ENCODE peak calls at places on chromosomes 5 and 9, in seven cellular contexts. One of them, this sample, is unnamed. For H3K4me1, the result is how much of the 10 kb centered on the place peaks cover.

GRCh38 chr5:172899436-172899835 is 59.8 kb upstream of the RPL26L1 start:
- DNase-seq in IMR-90: no peak
- DNase-seq in tibial nerve: no peak
- DNase-seq in mucosa of descending colon: no peak
- DNase-seq in mammary epithelial cell: no peak
- DNase-seq in colonic mucosa: no peak
- DNase-seq in hepatocyte: no peak
- DNase-seq in this sample: no peak

GRCh38 chr5:73857446-73857845 is 231.4 kb downstream of the ARHGEF28 start:
- DNase-seq in IMR-90: no peak
- DNase-seq in tibial nerve: no peak
- DNase-seq in mucosa of descending colon: no peak
- DNase-seq in mammary epithelial cell: no peak
- DNase-seq in colonic mucosa: no peak
- DNase-seq in hepatocyte: no peak
- DNase-seq in this sample: no peak

GRCh38 chr5:180128671-180129261 is 57.2 kb upstream of the RNF130 start:
- DNase-seq in IMR-90: no peak
- DNase-seq in tibial nerve: no peak
- DNase-seq in mucosa of descending colon: no peak
- DNase-seq in mammary epithelial cell: no peak
- DNase-seq in colonic mucosa: no peak
- DNase-seq in hepatocyte: peak
- DNase-seq in this sample: no peak

GRCh38 chr5:78716221-78716620 is 67.6 kb upstream of the LHFPL2 start:
- DNase-seq in IMR-90: peak
- DNase-seq in tibial nerve: no peak
- DNase-seq in mucosa of descending colon: no peak
- DNase-seq in mammary epithelial cell: no peak
- DNase-seq in colonic mucosa: no peak
- DNase-seq in hepatocyte: peak
- DNase-seq in this sample: no peak

GRCh38 chr5:50814541-50814940 is 148.1 kb downstream of the PARP8 start:
- DNase-seq in IMR-90: no peak
- DNase-seq in tibial nerve: no peak
- DNase-seq in mucosa of descending colon: no peak
- DNase-seq in mammary epithelial cell: no peak
- DNase-seq in colonic mucosa: no peak
- DNase-seq in hepatocyte: no peak
- DNase-seq in this sample: peak

GRCh38 chr5:178430187-178431062 is 159.8 kb downstream of the COL23A1 start:
- DNase-seq in IMR-90: no peak
- DNase-seq in tibial nerve: no peak
- DNase-seq in mucosa of descending colon: no peak
- DNase-seq in mammary epithelial cell: no peak
- DNase-seq in colonic mucosa: no peak
- DNase-seq in hepatocyte: no peak
- DNase-seq in this sample: no peak

GRCh38 chr9:96450613-96451544 is 910 bp downstream of the HABP4 start:
- DNase-seq in IMR-90: peak
- DNase-seq in tibial nerve: no peak
- DNase-seq in mucosa of descending colon: peak
- DNase-seq in mammary epithelial cell: peak
- DNase-seq in colonic mucosa: peak
- DNase-seq in hepatocyte: peak
- DNase-seq in this sample: peak

GRCh38 chr5:61274561-61274960 is 57.5 kb upstream of the ZSWIM6 start:
- DNase-seq in IMR-90: peak
- DNase-seq in tibial nerve: no peak
- DNase-seq in mucosa of descending colon: no peak
- DNase-seq in mammary epithelial cell: no peak
- DNase-seq in colonic mucosa: no peak
- DNase-seq in hepatocyte: no peak
- DNase-seq in this sample: no peak

GRCh38 chr5:14036514-14036913 is 92.0 kb upstream of the DNAH5 start:
- DNase-seq in IMR-90: peak
- DNase-seq in tibial nerve: no peak
- DNase-seq in mucosa of descending colon: no peak
- DNase-seq in mammary epithelial cell: peak
- DNase-seq in colonic mucosa: no peak
- DNase-seq in hepatocyte: peak
- DNase-seq in this sample: peak

GRCh38 chr9:133890583-133890982 is 101.5 kb downstream of the VAV2 start:
- DNase-seq in IMR-90: no peak
- DNase-seq in tibial nerve: no peak
- DNase-seq in mucosa of descending colon: no peak
- DNase-seq in mammary epithelial cell: no peak
- DNase-seq in colonic mucosa: no peak
- DNase-seq in hepatocyte: no peak
- DNase-seq in this sample: no peak

GRCh38 chr5:83538788-83539535 is 67.4 kb downstream of the VCAN start:
- DNase-seq in IMR-90: no peak
- DNase-seq in tibial nerve: no peak
- DNase-seq in mucosa of descending colon: no peak
- DNase-seq in mammary epithelial cell: no peak
- DNase-seq in colonic mucosa: no peak
- DNase-seq in hepatocyte: no peak
- DNase-seq in this sample: no peak

GRCh38 chr5:16866795-16867584 is 69.1 kb downstream of the MYO10 start:
- DNase-seq in IMR-90: peak
- DNase-seq in tibial nerve: no peak
- DNase-seq in mucosa of descending colon: peak
- DNase-seq in mammary epithelial cell: no peak
- DNase-seq in colonic mucosa: no peak
- DNase-seq in hepatocyte: no peak
- DNase-seq in this sample: peak

GRCh38 chr5:16978296-16978695 is 42.2 kb upstream of the MYO10 start:
- DNase-seq in IMR-90: no peak
- DNase-seq in tibial nerve: no peak
- DNase-seq in mucosa of descending colon: no peak
- DNase-seq in mammary epithelial cell: no peak
- DNase-seq in colonic mucosa: no peak
- DNase-seq in hepatocyte: no peak
- DNase-seq in this sample: no peak

GRCh38 chr5:74766348-74766886 is 500 bp downstream of the GFM2 start:
- DNase-seq in IMR-90: peak
- DNase-seq in tibial nerve: no peak
- DNase-seq in mucosa of descending colon: no peak
- DNase-seq in mammary epithelial cell: peak
- DNase-seq in colonic mucosa: peak
- DNase-seq in hepatocyte: peak
- DNase-seq in this sample: peak

GRCh38 chr9:131578778-131579504 is 33.6 kb downstream of the PRRT1B start:
- DNase-seq in IMR-90: no peak
- DNase-seq in tibial nerve: no peak
- DNase-seq in mucosa of descending colon: no peak
- DNase-seq in mammary epithelial cell: no peak
- DNase-seq in colonic mucosa: no peak
- DNase-seq in hepatocyte: no peak
- DNase-seq in this sample: no peak

GRCh38 chr5:124986667-124987066 is 240.2 kb upstream of the ZNF608 start:
- DNase-seq in IMR-90: no peak
- DNase-seq in tibial nerve: no peak
- DNase-seq in mucosa of descending colon: no peak
- DNase-seq in mammary epithelial cell: peak
- DNase-seq in colonic mucosa: no peak
- DNase-seq in hepatocyte: no peak
- DNase-seq in this sample: no peak

GRCh38 chr9:38142201-38142600 is 73.2 kb upstream of the SHB start:
- DNase-seq in IMR-90: peak
- DNase-seq in tibial nerve: no peak
- DNase-seq in mucosa of descending colon: no peak
- DNase-seq in mammary epithelial cell: peak
- DNase-seq in colonic mucosa: no peak
- DNase-seq in hepatocyte: peak
- DNase-seq in this sample: no peak

GRCh38 chr9:33458444-33458843 is 11.1 kb upstream of the AQP3 start:
- DNase-seq in IMR-90: peak
- DNase-seq in tibial nerve: no peak
- DNase-seq in mucosa of descending colon: no peak
- DNase-seq in mammary epithelial cell: peak
- DNase-seq in colonic mucosa: no peak
- DNase-seq in hepatocyte: peak
- DNase-seq in this sample: no peak

GRCh38 chr5:142059304-142059940 is 46.6 kb upstream of the GNPDA1 start:
- DNase-seq in IMR-90: no peak
- DNase-seq in tibial nerve: no peak
- DNase-seq in mucosa of descending colon: no peak
- DNase-seq in mammary epithelial cell: no peak
- DNase-seq in colonic mucosa: no peak
- DNase-seq in hepatocyte: no peak
- DNase-seq in this sample: peak

GRCh38 chr5:141492168-141492885 is 3.4 kb downstream of the PCDHGC5 start:
- DNase-seq in IMR-90: no peak
- DNase-seq in tibial nerve: no peak
- DNase-seq in mucosa of descending colon: no peak
- DNase-seq in mammary epithelial cell: no peak
- DNase-seq in colonic mucosa: no peak
- DNase-seq in hepatocyte: no peak
- DNase-seq in this sample: peak

GRCh38 chr9:85053206-85053605 is 383.7 kb downstream of the NTRK2 start:
- DNase-seq in IMR-90: no peak
- DNase-seq in tibial nerve: no peak
- DNase-seq in mucosa of descending colon: no peak
- DNase-seq in mammary epithelial cell: no peak
- DNase-seq in colonic mucosa: no peak
- DNase-seq in hepatocyte: peak
- DNase-seq in this sample: peak

GRCh38 chr5:150613991-150614650 is 26.3 kb upstream of the SYNPO start:
- DNase-seq in IMR-90: no peak
- DNase-seq in tibial nerve: no peak
- DNase-seq in mucosa of descending colon: peak
- DNase-seq in mammary epithelial cell: no peak
- DNase-seq in colonic mucosa: no peak
- DNase-seq in hepatocyte: no peak
- DNase-seq in this sample: peak
- H3K4me1 ChIP-seq in IMR-90: under half
- H3K4me1 ChIP-seq in tibial nerve: half or more
- H3K4me1 ChIP-seq in mucosa of descending colon: half or more
- H3K4me1 ChIP-seq in mammary epithelial cell: under half
- H3K4me1 ChIP-seq in colonic mucosa: under half
- H3K4me1 ChIP-seq in hepatocyte: half or more
- H3K4me1 ChIP-seq in this sample: under half

DNA sequence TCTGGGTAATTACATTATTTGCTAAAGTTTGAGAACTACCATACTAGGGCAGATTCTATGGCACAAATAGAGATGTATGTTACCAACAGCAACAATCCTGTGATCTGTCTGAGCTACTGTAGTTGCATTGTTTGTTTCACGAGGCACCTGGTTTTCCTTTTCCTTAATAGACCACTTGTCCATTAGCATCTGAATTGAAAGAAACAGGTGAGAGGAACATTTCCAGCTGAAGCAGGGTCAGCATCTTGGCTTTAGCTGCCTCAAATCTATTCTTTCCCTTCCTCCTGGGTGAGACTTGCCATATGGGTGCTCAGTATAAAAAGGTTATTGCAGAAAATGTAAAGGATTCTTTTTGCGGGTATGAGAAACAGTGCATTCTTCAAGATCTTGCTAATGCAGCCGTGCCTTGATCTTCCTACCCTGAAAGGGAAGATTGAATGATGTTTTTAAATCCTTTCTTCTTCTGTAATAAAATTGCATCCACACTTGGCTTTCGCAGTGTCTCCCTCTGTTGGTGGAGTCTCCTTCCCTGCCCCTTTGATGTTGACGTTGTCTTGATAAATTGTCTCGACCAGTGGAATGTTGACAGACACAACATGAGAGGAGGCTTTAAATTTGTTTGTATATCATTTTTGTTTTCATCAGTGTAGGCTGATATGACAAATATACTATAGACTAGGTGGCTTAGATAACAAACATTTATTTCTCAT is 118.0 kb upstream of the BRINP1 start:
- DNase-seq in IMR-90: no peak
- DNase-seq in tibial nerve: no peak
- DNase-seq in mucosa of descending colon: no peak
- DNase-seq in mammary epithelial cell: no peak
- DNase-seq in colonic mucosa: no peak
- DNase-seq in hepatocyte: no peak
- DNase-seq in this sample: peak
- TF ChIP-seq CTCF in IMR-90: no peak
- TF ChIP-seq CTCF in tibial nerve: no peak
- TF ChIP-seq CTCF in mucosa of descending colon: no peak
- TF ChIP-seq CTCF in mammary epithelial cell: no peak
- TF ChIP-seq CTCF in colonic mucosa: no peak
- TF ChIP-seq CTCF in hepatocyte: peak
- TF ChIP-seq CTCF in this sample: peak

GRCh38 chr5:138844812-138845513 is 30.2 kb downstream of the LRRTM2 start:
- DNase-seq in IMR-90: peak
- DNase-seq in tibial nerve: no peak
- DNase-seq in mucosa of descending colon: no peak
- DNase-seq in mammary epithelial cell: peak
- DNase-seq in colonic mucosa: no peak
- DNase-seq in hepatocyte: no peak
- DNase-seq in this sample: no peak

GRCh38 chr5:138849439-138849838 is 25.7 kb downstream of the LRRTM2 start:
- DNase-seq in IMR-90: peak
- DNase-seq in tibial nerve: no peak
- DNase-seq in mucosa of descending colon: no peak
- DNase-seq in mammary epithelial cell: peak
- DNase-seq in colonic mucosa: no peak
- DNase-seq in hepatocyte: no peak
- DNase-seq in this sample: no peak

GRCh38 chr5:138841531-138841930 is 33.6 kb downstream of the LRRTM2 start:
- DNase-seq in IMR-90: no peak
- DNase-seq in tibial nerve: no peak
- DNase-seq in mucosa of descending colon: no peak
- DNase-seq in mammary epithelial cell: no peak
- DNase-seq in colonic mucosa: no peak
- DNase-seq in hepatocyte: no peak
- DNase-seq in this sample: no peak

GRCh38 chr5:138840100-138840499 is 35.0 kb downstream of the LRRTM2 start:
- DNase-seq in IMR-90: no peak
- DNase-seq in tibial nerve: no peak
- DNase-seq in mucosa of descending colon: no peak
- DNase-seq in mammary epithelial cell: no peak
- DNase-seq in colonic mucosa: no peak
- DNase-seq in hepatocyte: no peak
- DNase-seq in this sample: no peak

GRCh38 chr5:138843789-138844461 is 31.2 kb downstream of the LRRTM2 start:
- DNase-seq in IMR-90: peak
- DNase-seq in tibial nerve: no peak
- DNase-seq in mucosa of descending colon: no peak
- DNase-seq in mammary epithelial cell: peak
- DNase-seq in colonic mucosa: no peak
- DNase-seq in hepatocyte: no peak
- DNase-seq in this sample: no peak
- H3K4me1 ChIP-seq in IMR-90: under half
- H3K4me1 ChIP-seq in tibial nerve: half or more
- H3K4me1 ChIP-seq in mucosa of descending colon: under half
- H3K4me1 ChIP-seq in mammary epithelial cell: under half
- H3K4me1 ChIP-seq in colonic mucosa: under half
- H3K4me1 ChIP-seq in hepatocyte: under half
- H3K4me1 ChIP-seq in this sample: half or more

DNA sequence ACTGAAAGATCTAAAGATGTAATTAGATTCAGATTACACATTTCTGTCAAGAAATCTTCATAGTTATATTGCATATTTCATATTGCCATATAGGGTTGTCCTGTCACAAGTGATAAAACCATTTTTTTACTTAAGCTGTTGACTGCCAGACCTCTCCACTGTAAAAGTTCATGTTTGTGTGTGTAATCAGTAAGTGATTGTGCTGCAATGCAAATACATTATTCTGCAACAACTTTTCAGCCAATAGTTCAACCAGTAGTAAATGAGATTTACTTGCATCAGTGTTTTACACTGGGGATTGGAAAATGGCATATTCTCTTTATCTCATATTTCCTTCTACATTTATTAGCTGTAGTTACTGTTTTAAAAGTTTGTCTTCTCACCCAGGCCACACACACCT is 603.9 kb upstream of the RORB start:
- DNase-seq in IMR-90: no peak
- DNase-seq in tibial nerve: no peak
- DNase-seq in mucosa of descending colon: no peak
- DNase-seq in mammary epithelial cell: no peak
- DNase-seq in colonic mucosa: no peak
- DNase-seq in hepatocyte: no peak
- DNase-seq in this sample: no peak
- TF ChIP-seq CTCF in IMR-90: no peak
- TF ChIP-seq CTCF in tibial nerve: no peak
- TF ChIP-seq CTCF in mucosa of descending colon: no peak
- TF ChIP-seq CTCF in mammary epithelial cell: no peak
- TF ChIP-seq CTCF in colonic mucosa: no peak
- TF ChIP-seq CTCF in hepatocyte: no peak
- TF ChIP-seq CTCF in this sample: no peak